ENCODE peak calls at places on chromosome 17, in six cellular contexts. One of them, this sample, is unnamed.

GRCh38 chr17:21033350-21033749 is 9.5 kb downstream of the USP22 start:
- DNase-seq in WTC11: no peak
- DNase-seq in K562: no peak
- DNase-seq in H1: no peak
- DNase-seq in endothelial cell of umbilical vein: no peak
- DNase-seq in HepG2: no peak
- DNase-seq in this sample: no peak

GRCh38 chr17:3984719-3985444 is 20.6 kb upstream of the ATP2A3 start:
- DNase-seq in HepG2: no peak
- DNase-seq in H1: no peak
- DNase-seq in K562: no peak
- DNase-seq in WTC11: no peak
- DNase-seq in endothelial cell of umbilical vein: no peak
- DNase-seq in this sample: no peak

GRCh38 chr17:78971764-78972506 is 7.8 kb downstream of the LGALS3BP start:
- DNase-seq in K562: no peak
- DNase-seq in HepG2: no peak
- DNase-seq in WTC11: no peak
- DNase-seq in H1: no peak
- DNase-seq in endothelial cell of umbilical vein: no peak
- DNase-seq in this sample: no peak

GRCh38 chr17:14201595-14201994 is 35.1 kb downstream of the CDRT15 start:
- DNase-seq in K562: no peak
- DNase-seq in H1: no peak
- DNase-seq in endothelial cell of umbilical vein: no peak
- DNase-seq in HepG2: no peak
- DNase-seq in WTC11: no peak
- DNase-seq in this sample: no peak

GRCh38 chr17:17416007-17416399 is 60.8 kb upstream of the MED9 start:
- DNase-seq in endothelial cell of umbilical vein: peak
- DNase-seq in H1: no peak
- DNase-seq in K562: peak
- DNase-seq in HepG2: peak
- DNase-seq in WTC11: peak
- DNase-seq in this sample: peak

GRCh38 chr17:75877752-75878173 is 618 bp downstream of the TRIM47 start:
- DNase-seq in K562: peak
- DNase-seq in endothelial cell of umbilical vein: peak
- DNase-seq in HepG2: peak
- DNase-seq in WTC11: peak
- DNase-seq in H1: no peak
- DNase-seq in this sample: peak

GRCh38 chr17:11935734-11936406 is 61.4 kb downstream of the ZNF18 start:
- DNase-seq in endothelial cell of umbilical vein: peak
- DNase-seq in K562: peak
- DNase-seq in H1: peak
- DNase-seq in HepG2: peak
- DNase-seq in WTC11: peak
- DNase-seq in this sample: no peak

GRCh38 chr17:30513346-30513745 is 36.1 kb downstream of the GOSR1 start:
- DNase-seq in K562: no peak
- DNase-seq in WTC11: no peak
- DNase-seq in endothelial cell of umbilical vein: no peak
- DNase-seq in H1: no peak
- DNase-seq in HepG2: no peak
- DNase-seq in this sample: no peak

GRCh38 chr17:32349854-32350661 is at the start of gene ZNF207:
- DNase-seq in endothelial cell of umbilical vein: peak
- DNase-seq in HepG2: peak
- DNase-seq in WTC11: peak
- DNase-seq in K562: peak
- DNase-seq in H1: peak
- DNase-seq in this sample: peak

GRCh38 chr17:27756467-27757371 is 43.6 kb downstream of the NOS2 start:
- DNase-seq in WTC11: peak
- DNase-seq in K562: peak
- DNase-seq in HepG2: peak
- DNase-seq in H1: no peak
- DNase-seq in endothelial cell of umbilical vein: peak
- DNase-seq in this sample: peak

GRCh38 chr17:27759528-27759927 is 40.8 kb downstream of the NOS2 start:
- DNase-seq in WTC11: no peak
- DNase-seq in HepG2: no peak
- DNase-seq in H1: no peak
- DNase-seq in endothelial cell of umbilical vein: no peak
- DNase-seq in K562: no peak
- DNase-seq in this sample: no peak

GRCh38 chr17:27762527-27763305 is 37.6 kb downstream of the NOS2 start:
- DNase-seq in WTC11: peak
- DNase-seq in endothelial cell of umbilical vein: peak
- DNase-seq in HepG2: no peak
- DNase-seq in H1: no peak
- DNase-seq in K562: no peak
- DNase-seq in this sample: no peak

GRCh38 chr17:27764589-27764988 is 35.7 kb downstream of the NOS2 start:
- DNase-seq in WTC11: no peak
- DNase-seq in H1: no peak
- DNase-seq in HepG2: no peak
- DNase-seq in endothelial cell of umbilical vein: no peak
- DNase-seq in K562: no peak
- DNase-seq in this sample: no peak

GRCh38 chr17:27760069-27760885 is 40.1 kb downstream of the NOS2 start:
- DNase-seq in endothelial cell of umbilical vein: peak
- DNase-seq in WTC11: peak
- DNase-seq in H1: peak
- DNase-seq in HepG2: peak
- DNase-seq in K562: peak
- DNase-seq in this sample: peak
- TF ChIP-seq JUN in endothelial cell of umbilical vein: no peak
- TF ChIP-seq JUN in WTC11: no peak
- TF ChIP-seq JUN in H1: no peak
- TF ChIP-seq JUN in HepG2: no peak
- TF ChIP-seq JUN in K562: no peak
- TF ChIP-seq JUN in this sample: no peak

GRCh38 chr17:41354538-41354937 is 3.9 kb upstream of the KRT33A start:
- DNase-seq in H1: no peak
- DNase-seq in K562: no peak
- DNase-seq in HepG2: no peak
- DNase-seq in endothelial cell of umbilical vein: no peak
- DNase-seq in WTC11: no peak
- DNase-seq in this sample: no peak
- TF ChIP-seq JUN in H1: no peak
- TF ChIP-seq JUN in K562: no peak
- TF ChIP-seq JUN in HepG2: no peak
- TF ChIP-seq JUN in endothelial cell of umbilical vein: no peak
- TF ChIP-seq JUN in WTC11: no peak
- TF ChIP-seq JUN in this sample: no peak

GRCh38 chr17:74529243-74529642 is 2.0 kb downstream of the CD300LB start:
- DNase-seq in WTC11: no peak
- DNase-seq in HepG2: no peak
- DNase-seq in H1: no peak
- DNase-seq in K562: no peak
- DNase-seq in endothelial cell of umbilical vein: no peak
- DNase-seq in this sample: no peak

GRCh38 chr17:74527081-74527480 is 4.2 kb downstream of the CD300LB start:
- DNase-seq in K562: no peak
- DNase-seq in HepG2: no peak
- DNase-seq in endothelial cell of umbilical vein: no peak
- DNase-seq in WTC11: no peak
- DNase-seq in H1: no peak
- DNase-seq in this sample: no peak

GRCh38 chr17:74526681-74527080 is 4.6 kb downstream of the CD300LB start:
- DNase-seq in K562: no peak
- DNase-seq in endothelial cell of umbilical vein: no peak
- DNase-seq in HepG2: no peak
- DNase-seq in H1: no peak
- DNase-seq in WTC11: no peak
- DNase-seq in this sample: no peak

GRCh38 chr17:74527756-74528155 is 3.5 kb downstream of the CD300LB start:
- DNase-seq in H1: no peak
- DNase-seq in WTC11: no peak
- DNase-seq in endothelial cell of umbilical vein: no peak
- DNase-seq in HepG2: no peak
- DNase-seq in K562: no peak
- DNase-seq in this sample: no peak

DNA sequence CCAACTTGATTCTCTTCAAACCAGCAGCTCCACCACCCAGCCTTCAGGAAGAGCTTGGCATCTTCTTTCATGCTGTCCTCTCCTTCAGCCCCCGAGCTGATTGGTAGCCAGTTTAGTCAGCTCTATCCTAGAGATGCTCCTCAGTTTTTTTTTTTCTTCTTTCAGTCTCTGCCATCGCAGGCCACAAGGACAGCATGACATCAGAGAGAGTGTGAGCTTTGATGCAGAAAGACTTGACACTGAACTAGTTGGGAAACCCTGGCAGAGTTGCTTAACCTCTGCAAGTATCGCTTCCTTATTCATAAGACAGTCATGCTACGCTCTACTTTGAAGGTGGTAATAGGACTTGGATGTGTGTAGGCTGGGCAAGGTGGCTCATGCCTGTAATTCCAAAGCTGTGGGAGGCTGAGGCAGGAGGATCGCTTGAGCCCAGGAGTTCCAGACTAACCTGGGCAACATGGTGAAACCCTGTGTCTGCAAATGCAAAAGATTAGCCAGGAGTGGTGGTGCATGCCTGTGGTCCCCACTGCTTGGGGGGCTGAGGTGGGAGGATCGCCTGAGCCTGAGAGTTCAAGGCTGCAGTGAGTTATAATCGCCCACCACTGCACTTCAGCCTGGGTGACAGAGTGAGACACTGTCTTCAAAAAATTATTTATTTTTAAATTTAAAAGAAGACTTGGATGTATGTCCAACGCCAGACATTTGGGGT is 2.6 kb downstream of the CD300LB start:
- DNase-seq in endothelial cell of umbilical vein: no peak
- DNase-seq in HepG2: no peak
- DNase-seq in WTC11: no peak
- DNase-seq in K562: no peak
- DNase-seq in H1: no peak
- DNase-seq in this sample: no peak
- TF ChIP-seq JUN in endothelial cell of umbilical vein: no peak
- TF ChIP-seq JUN in HepG2: no peak
- TF ChIP-seq JUN in WTC11: no peak
- TF ChIP-seq JUN in K562: no peak
- TF ChIP-seq JUN in H1: no peak
- TF ChIP-seq JUN in this sample: no peak

DNA sequence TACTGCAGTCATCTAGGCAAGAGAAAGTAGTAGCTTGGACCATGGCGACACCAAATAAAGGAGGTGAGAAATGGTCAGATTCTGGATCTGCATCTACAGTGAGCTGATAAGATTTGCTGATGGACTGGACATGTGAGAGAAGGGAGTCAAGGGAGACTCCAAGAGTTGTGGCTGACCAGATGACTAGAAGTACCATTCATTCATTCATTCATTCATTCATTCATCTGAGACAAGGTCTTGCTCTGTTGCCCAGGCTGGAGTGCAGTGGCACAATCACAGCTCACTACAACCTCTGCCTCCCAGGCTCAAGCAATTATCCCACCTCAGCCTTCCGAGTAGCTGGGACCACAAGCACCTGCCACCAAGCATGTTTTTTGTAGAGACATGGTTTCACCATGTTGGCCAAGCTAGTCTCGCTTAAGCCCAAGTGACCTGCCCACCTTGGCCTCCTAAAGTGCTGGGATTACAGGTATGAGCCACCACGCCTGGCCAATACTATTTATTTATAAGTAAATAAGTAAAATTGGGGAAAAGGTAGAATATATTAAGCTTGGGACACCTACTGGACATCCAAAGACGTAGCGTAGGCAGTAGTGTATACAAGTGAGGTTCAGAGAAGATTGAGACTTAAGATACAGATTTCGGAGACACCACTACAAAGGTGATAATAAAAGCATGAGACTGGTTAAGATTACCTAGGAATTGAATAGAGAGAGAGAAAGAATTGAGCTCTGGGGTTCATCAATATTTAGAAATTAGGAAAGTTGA is 15.7 kb upstream of the RNF43 start:
- DNase-seq in H1: no peak
- DNase-seq in HepG2: no peak
- DNase-seq in WTC11: no peak
- DNase-seq in endothelial cell of umbilical vein: no peak
- DNase-seq in K562: no peak
- DNase-seq in this sample: no peak
- TF ChIP-seq JUN in H1: no peak
- TF ChIP-seq JUN in HepG2: no peak
- TF ChIP-seq JUN in WTC11: no peak
- TF ChIP-seq JUN in endothelial cell of umbilical vein: no peak
- TF ChIP-seq JUN in K562: no peak
- TF ChIP-seq JUN in this sample: no peak